ENCODE peak calls at places on chromosomes 6 and 20, in nine cellular contexts. O, S, P, L, M, B, E, V and W are unnamed samples.

GRCh38 chr6:71279740-71280139 is 8.9 kb upstream of the OGFRL1 start:
- DNase-seq in O (no peak), S (no peak), P (no peak), L (no peak), M (no peak), B (no peak), E (no peak), V (no peak), W (no peak)

GRCh38 chr6:162153120-162153519 is 574.4 kb downstream of the PRKN start:
- DNase-seq in O (no peak), S (no peak), P (no peak), L (no peak), M (no peak), B (no peak), E (no peak), V (no peak), W (no peak)

GRCh38 chr20:8367679-8368078 is 235.6 kb downstream of the PLCB1 start:
- DNase-seq in O (no peak), S (no peak), P (no peak), L (no peak), M (no peak), B (no peak), E (no peak), V (no peak), W (no peak)

GRCh38 chr6:53112404-53112803 is 36.2 kb downstream of the GCM1 start:
- DNase-seq in O (no peak), S (no peak), P (no peak), L (no peak), M (no peak), B (no peak), E (no peak), V (no peak), W (no peak)

GRCh38 chr20:4513720-4514119 is 208.0 kb upstream of the PRND start:
- DNase-seq in O (no peak), S (no peak), P (no peak), L (no peak), M (no peak), B (no peak), E (no peak), V (peak; percentile 89), W (no peak)

GRCh38 chr20:9590189-9590588 is 75.8 kb downstream of the LAMP5 start:
- DNase-seq in O (no peak), S (no peak), P (no peak), L (no peak), M (no peak), B (no peak), E (no peak), V (peak; percentile 9), W (no peak)

GRCh38 chr6:138161434-138162103 is at the start of gene ARFGEF3:
- DNase-seq in O (peak; percentile 64), S (peak; percentile 85), P (no peak), L (peak; percentile 20), M (peak; percentile 20), B (peak; percentile 82), E (peak; percentile 38), V (peak; percentile 5), W (peak; percentile 43)

GRCh38 chr6:155273438-155273837 is 9.6 kb downstream of the CLDN20 start:
- DNase-seq in O (no peak), S (no peak), P (no peak), L (no peak), M (no peak), B (no peak), E (no peak), V (peak; percentile 97), W (no peak)

GRCh38 chr6:159695984-159696383 is 2.9 kb upstream of the SOD2 start:
- DNase-seq in O (no peak), S (no peak), P (no peak), L (no peak), M (no peak), B (no peak), E (no peak), V (peak; percentile 43), W (no peak)

GRCh38 chr6:166474721-166475565 is 92.2 kb upstream of the MPC1 start:
- DNase-seq in O (no peak), S (no peak), P (peak; percentile 74), L (no peak), M (no peak), B (peak; percentile 59), E (no peak), V (no peak), W (no peak)

GRCh38 chr6:11459002-11459658 is 78.4 kb upstream of the TMEM170B start:
- DNase-seq in O (no peak), S (peak; percentile 40), P (no peak), L (no peak), M (no peak), B (no peak), E (no peak), V (no peak), W (no peak)

GRCh38 chr20:47221036-47221625 is 135.4 kb downstream of the ZMYND8 start:
- DNase-seq in O (peak; percentile 42), S (no peak), P (no peak), L (no peak), M (no peak), B (no peak), E (no peak), V (no peak), W (no peak)

GRCh38 chr20:308427-309038 is 11.2 kb downstream of the ZCCHC3 start:
- DNase-seq in O (no peak), S (no peak), P (no peak), L (no peak), M (peak; percentile 25), B (no peak), E (no peak), V (no peak), W (no peak)

GRCh38 chr20:311603-312002 is 13.7 kb upstream of the SOX12 start:
- DNase-seq in O (no peak), S (no peak), P (no peak), L (no peak), M (no peak), B (no peak), E (no peak), V (no peak), W (no peak)

GRCh38 chr20:309841-310644 is 12.7 kb downstream of the ZCCHC3 start:
- DNase-seq in O (peak; percentile 98), S (peak; percentile 100), P (peak; percentile 98), L (peak; percentile 49), M (peak; percentile 99), B (peak; percentile 94), E (peak; percentile 99), V (peak; percentile 98), W (peak; percentile 69)

GRCh38 chr20:310645-311044 is 13.3 kb downstream of the ZCCHC3 start:
- DNase-seq in O (no peak), S (no peak), P (no peak), L (no peak), M (no peak), B (no peak), E (no peak), V (no peak), W (no peak)

GRCh38 chr20:309306-309840 is 12.0 kb downstream of the ZCCHC3 start:
- DNase-seq in O (no peak), S (no peak), P (no peak), L (no peak), M (no peak), B (no peak), E (no peak), V (no peak), W (no peak)
- TF ChIP-seq CTCF in O (no peak), S (no peak), P (no peak), L (no peak), M (no peak), B (no peak), E (peak; percentile 8), V (no peak), W (no peak)

GRCh38 chr20:33441142-33441955 is 2.2 kb downstream of the SNTA1 start:
- DNase-seq in O (no peak), S (peak; percentile 61), P (no peak), L (no peak), M (no peak), B (no peak), E (no peak), V (no peak), W (no peak)

GRCh38 chr20:33442136-33443005 is 1.2 kb downstream of the SNTA1 start:
- DNase-seq in O (no peak), S (no peak), P (no peak), L (no peak), M (no peak), B (peak; percentile 68), E (no peak), V (no peak), W (no peak)

GRCh38 chr20:33443006-33443511 is 504 bp downstream of the SNTA1 start:
- DNase-seq in O (peak; percentile 70), S (no peak), P (no peak), L (peak; percentile 5), M (peak; percentile 33), B (peak; percentile 88), E (no peak), V (no peak), W (no peak)

GRCh38 chr20:33444797-33445560 is 1.4 kb upstream of the SNTA1 start:
- DNase-seq in O (no peak), S (no peak), P (no peak), L (no peak), M (no peak), B (no peak), E (no peak), V (no peak), W (peak; percentile 50)

DNA sequence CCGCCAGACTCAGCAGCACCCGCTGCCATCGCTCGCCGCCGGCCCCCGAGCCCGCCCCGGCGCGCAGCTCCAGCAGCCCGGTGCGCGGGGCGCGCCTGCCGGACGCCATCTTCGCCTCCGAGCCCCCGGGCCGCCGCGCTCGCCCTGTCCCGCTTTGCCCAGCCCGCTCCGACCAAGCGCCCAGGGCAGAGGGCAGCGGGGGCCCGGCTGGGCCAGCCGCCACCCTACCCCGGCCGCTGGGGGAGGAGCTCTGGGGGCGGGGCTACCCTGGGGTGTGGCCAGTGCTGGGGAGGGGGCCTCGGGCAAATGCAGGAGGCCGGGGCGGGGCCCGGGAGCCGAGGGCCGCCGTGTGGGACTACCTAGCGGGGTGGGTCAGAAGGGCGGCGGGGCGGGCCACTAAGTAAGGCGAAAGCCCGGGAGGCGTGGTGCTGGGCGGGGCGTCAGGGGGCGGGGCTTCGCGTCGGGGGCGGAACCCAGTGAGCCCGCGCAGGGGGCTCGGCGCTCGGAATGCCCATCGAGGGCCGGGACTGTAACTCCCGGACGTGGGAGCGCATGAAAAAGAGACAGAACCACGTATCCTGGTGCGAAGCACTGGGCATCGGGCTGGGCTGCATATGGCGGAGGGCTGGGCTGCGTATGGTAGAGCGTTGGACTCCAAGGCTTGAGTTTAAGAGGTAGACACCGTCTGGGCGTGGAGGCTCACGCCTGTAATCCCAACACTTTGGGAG is at the start of gene SNTA1:
- DNase-seq in O (peak; percentile 98), S (peak; percentile 98), P (peak; percentile 95), L (peak; percentile 83), M (peak; percentile 95), B (peak; percentile 98), E (peak; percentile 93), V (peak; percentile 41), W (peak; percentile 85)
- H3K27ac ChIP-seq in O (peak within 1 kb of the TSS; percentile 90), S (no peak within 1 kb of the TSS), P (peak within 1 kb of the TSS; percentile 81), L (peak within 1 kb of the TSS; percentile 80), M (peak within 1 kb of the TSS; percentile 42), B (peak within 1 kb of the TSS; percentile 79), E (peak within 1 kb of the TSS; percentile 86), V (no peak within 1 kb of the TSS), W (peak within 1 kb of the TSS; percentile 66)

GRCh38 chr6:133240511-133241087 is 558 bp upstream of the EYA4 start:
- DNase-seq in O (peak; percentile 80), S (peak; percentile 70), P (no peak), L (no peak), M (no peak), B (no peak), E (peak; percentile 25), V (peak; percentile 4), W (no peak)
- TF ChIP-seq CTCF in O (peak; percentile 24), S (peak; percentile 44), P (no peak), L (no peak), M (no peak), B (no peak), E (peak; percentile 7), V (no peak), W (no peak)

GRCh38 chr6:3752538-3753227 is 1.2 kb upstream of the PXDC1 start:
- DNase-seq in O (no peak), S (no peak), P (peak; percentile 12), L (no peak), M (peak; percentile 68), B (no peak), E (no peak), V (no peak), W (no peak)
- H3K27ac ChIP-seq in O (peak overlapping the region; percentile 91), S (no peak overlapping the region), P (peak overlapping the region; percentile 97), L (no peak overlapping the region), M (peak overlapping the region; percentile 95), B (peak overlapping the region; percentile 87), E (peak overlapping the region; percentile 99), V (peak overlapping the region; percentile 84), W (no peak overlapping the region)